ENCODE peak calls at places on chromosomes 7 and 10, in six cellular contexts. One of them, this sample, is unnamed.

GRCh38 chr7:22480523-22481075 is 19.4 kb downstream of the STEAP1B start:
- DNase-seq in OCI-LY7: no peak
- DNase-seq in left ventricle myocardium inferior: no peak
- DNase-seq in skeletal muscle cell: no peak
- DNase-seq in CD4-positive, alpha-beta memory T cell: no peak
- DNase-seq in transverse colon: no peak
- DNase-seq in this sample: no peak

GRCh38 chr10:62738916-62739315 is 65.6 kb upstream of the ADO start:
- DNase-seq in OCI-LY7: no peak
- DNase-seq in left ventricle myocardium inferior: no peak
- DNase-seq in skeletal muscle cell: no peak
- DNase-seq in CD4-positive, alpha-beta memory T cell: no peak
- DNase-seq in transverse colon: no peak
- DNase-seq in this sample: no peak

GRCh38 chr7:5687936-5688673 is 93.4 kb downstream of the RNF216 start:
- DNase-seq in OCI-LY7: no peak
- DNase-seq in left ventricle myocardium inferior: no peak
- DNase-seq in skeletal muscle cell: no peak
- DNase-seq in CD4-positive, alpha-beta memory T cell: no peak
- DNase-seq in transverse colon: no peak
- DNase-seq in this sample: no peak

GRCh38 chr7:129949292-129950133 is 3.2 kb downstream of the UBE2H start:
- DNase-seq in OCI-LY7: peak
- DNase-seq in left ventricle myocardium inferior: no peak
- DNase-seq in skeletal muscle cell: peak
- DNase-seq in CD4-positive, alpha-beta memory T cell: peak
- DNase-seq in transverse colon: peak
- DNase-seq in this sample: no peak

GRCh38 chr10:29982997-29983648 is 76.3 kb downstream of the JCAD start:
- DNase-seq in OCI-LY7: no peak
- DNase-seq in left ventricle myocardium inferior: no peak
- DNase-seq in skeletal muscle cell: no peak
- DNase-seq in CD4-positive, alpha-beta memory T cell: no peak
- DNase-seq in transverse colon: no peak
- DNase-seq in this sample: no peak

GRCh38 chr10:12535656-12536055 is 186.3 kb downstream of the CAMK1D start:
- DNase-seq in OCI-LY7: no peak
- DNase-seq in left ventricle myocardium inferior: no peak
- DNase-seq in skeletal muscle cell: no peak
- DNase-seq in CD4-positive, alpha-beta memory T cell: no peak
- DNase-seq in transverse colon: no peak
- DNase-seq in this sample: peak

GRCh38 chr7:142939226-142939910 is at the start of gene LLCFC1:
- DNase-seq in OCI-LY7: peak
- DNase-seq in left ventricle myocardium inferior: no peak
- DNase-seq in skeletal muscle cell: no peak
- DNase-seq in CD4-positive, alpha-beta memory T cell: no peak
- DNase-seq in transverse colon: no peak
- DNase-seq in this sample: peak

GRCh38 chr10:97385565-97385964 is 15.6 kb downstream of the RRP12 start:
- DNase-seq in OCI-LY7: no peak
- DNase-seq in left ventricle myocardium inferior: no peak
- DNase-seq in skeletal muscle cell: no peak
- DNase-seq in CD4-positive, alpha-beta memory T cell: no peak
- DNase-seq in transverse colon: no peak
- DNase-seq in this sample: no peak

GRCh38 chr7:144682581-144683280 is 153.1 kb downstream of the TPK1 start:
- DNase-seq in OCI-LY7: no peak
- DNase-seq in left ventricle myocardium inferior: no peak
- DNase-seq in skeletal muscle cell: no peak
- DNase-seq in CD4-positive, alpha-beta memory T cell: no peak
- DNase-seq in transverse colon: no peak
- DNase-seq in this sample: no peak

GRCh38 chr7:11690395-11690794 is 141.6 kb downstream of the THSD7A start:
- DNase-seq in OCI-LY7: no peak
- DNase-seq in left ventricle myocardium inferior: no peak
- DNase-seq in skeletal muscle cell: no peak
- DNase-seq in CD4-positive, alpha-beta memory T cell: no peak
- DNase-seq in transverse colon: no peak
- DNase-seq in this sample: no peak

GRCh38 chr7:88758355-88759215 is 915 bp upstream of the ZNF804B start:
- DNase-seq in OCI-LY7: no peak
- DNase-seq in left ventricle myocardium inferior: peak
- DNase-seq in skeletal muscle cell: no peak
- DNase-seq in CD4-positive, alpha-beta memory T cell: no peak
- DNase-seq in transverse colon: no peak
- DNase-seq in this sample: no peak

GRCh38 chr7:88761779-88762178 is 2.3 kb downstream of the ZNF804B start:
- DNase-seq in OCI-LY7: no peak
- DNase-seq in left ventricle myocardium inferior: no peak
- DNase-seq in skeletal muscle cell: no peak
- DNase-seq in CD4-positive, alpha-beta memory T cell: no peak
- DNase-seq in transverse colon: no peak
- DNase-seq in this sample: no peak

GRCh38 chr7:88757371-88757770 is 2.1 kb upstream of the ZNF804B start:
- DNase-seq in OCI-LY7: no peak
- DNase-seq in left ventricle myocardium inferior: no peak
- DNase-seq in skeletal muscle cell: no peak
- DNase-seq in CD4-positive, alpha-beta memory T cell: no peak
- DNase-seq in transverse colon: no peak
- DNase-seq in this sample: no peak

GRCh38 chr7:88759956-88760515 is 536 bp downstream of the ZNF804B start:
- DNase-seq in OCI-LY7: no peak
- DNase-seq in left ventricle myocardium inferior: no peak
- DNase-seq in skeletal muscle cell: no peak
- DNase-seq in CD4-positive, alpha-beta memory T cell: no peak
- DNase-seq in transverse colon: no peak
- DNase-seq in this sample: no peak

DNA sequence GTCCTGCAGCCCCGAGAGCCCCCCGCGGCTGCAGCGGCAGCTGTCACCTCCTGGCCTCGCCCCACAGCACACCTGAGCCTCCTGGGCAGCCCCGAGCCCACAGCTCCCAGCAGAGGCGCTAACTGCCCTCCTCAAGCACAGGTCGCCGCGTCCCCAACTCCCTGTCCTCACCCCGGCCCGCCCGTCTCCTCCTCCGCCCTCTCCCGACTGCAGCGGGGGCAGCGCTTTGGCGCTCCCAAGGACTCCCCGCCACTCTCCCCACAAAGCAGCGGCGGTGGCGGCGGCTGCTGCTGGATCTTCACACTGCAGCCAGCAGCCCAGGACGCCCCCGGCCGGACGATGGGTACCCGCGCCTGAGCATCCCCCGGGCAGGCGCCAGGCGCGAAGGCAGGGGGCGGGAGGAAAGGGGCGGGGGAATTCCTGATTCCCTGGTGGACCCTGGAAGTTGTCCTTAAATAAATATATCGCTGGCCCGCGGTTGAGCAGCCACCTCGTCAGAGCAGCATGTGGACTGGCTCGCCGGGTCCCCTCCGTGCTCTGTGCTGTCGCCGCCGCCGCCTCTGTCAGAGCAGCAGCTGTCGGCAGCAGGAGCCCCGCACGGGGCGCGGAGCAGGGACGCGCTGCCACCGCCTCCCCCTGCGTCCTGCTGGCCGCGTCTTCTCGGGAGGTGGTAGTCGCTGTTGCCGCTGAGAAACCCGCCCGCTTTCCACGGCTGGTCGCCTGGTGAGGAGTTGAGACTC is at the start of gene ZNF804B:
- DNase-seq in OCI-LY7: no peak
- DNase-seq in left ventricle myocardium inferior: peak
- DNase-seq in skeletal muscle cell: no peak
- DNase-seq in CD4-positive, alpha-beta memory T cell: no peak
- DNase-seq in transverse colon: peak
- DNase-seq in this sample: no peak
- H3K4me3 ChIP-seq in OCI-LY7: no peak
- H3K4me3 ChIP-seq in left ventricle myocardium inferior: peak
- H3K4me3 ChIP-seq in skeletal muscle cell: peak
- H3K4me3 ChIP-seq in CD4-positive, alpha-beta memory T cell: no peak
- H3K4me3 ChIP-seq in transverse colon: no peak
- H3K4me3 ChIP-seq in this sample: no peak

DNA sequence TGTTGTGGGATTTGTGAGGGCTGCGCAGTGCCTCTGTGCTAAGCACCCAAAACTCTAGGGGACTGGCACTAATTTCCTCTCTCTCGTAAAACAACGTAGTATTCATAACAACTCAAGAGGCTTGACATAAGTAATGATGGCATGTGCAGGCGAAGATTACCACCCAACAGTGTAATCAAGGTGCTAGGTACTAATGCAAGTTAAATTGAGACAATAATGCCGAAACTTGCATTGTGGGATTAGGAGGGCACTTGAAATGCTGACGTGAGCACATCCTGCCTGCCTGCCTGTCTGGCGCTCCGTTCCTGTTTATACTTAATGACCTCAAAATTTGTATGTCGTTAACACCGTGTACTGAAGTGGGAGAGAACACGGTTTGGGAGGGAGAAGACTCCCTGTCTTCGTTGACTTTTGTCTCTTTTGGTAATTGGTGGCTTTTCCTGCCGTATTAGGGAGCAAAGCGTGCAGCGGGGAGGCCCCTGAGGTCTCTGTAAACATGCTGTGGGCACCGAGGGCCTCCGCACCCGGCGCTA is 139.0 kb downstream of the MGMT start:
- DNase-seq in OCI-LY7: no peak
- DNase-seq in left ventricle myocardium inferior: no peak
- DNase-seq in skeletal muscle cell: no peak
- DNase-seq in CD4-positive, alpha-beta memory T cell: no peak
- DNase-seq in transverse colon: peak
- DNase-seq in this sample: no peak
- H3K4me3 ChIP-seq in OCI-LY7: no peak
- H3K4me3 ChIP-seq in left ventricle myocardium inferior: no peak
- H3K4me3 ChIP-seq in skeletal muscle cell: no peak
- H3K4me3 ChIP-seq in CD4-positive, alpha-beta memory T cell: no peak
- H3K4me3 ChIP-seq in transverse colon: no peak
- H3K4me3 ChIP-seq in this sample: no peak

GRCh38 chr7:94912085-94912484 is 4.7 kb downstream of the PPP1R9A start:
- DNase-seq in OCI-LY7: no peak
- DNase-seq in left ventricle myocardium inferior: no peak
- DNase-seq in skeletal muscle cell: no peak
- DNase-seq in CD4-positive, alpha-beta memory T cell: no peak
- DNase-seq in transverse colon: no peak
- DNase-seq in this sample: no peak
- H3K4me3 ChIP-seq in OCI-LY7: no peak
- H3K4me3 ChIP-seq in left ventricle myocardium inferior: peak
- H3K4me3 ChIP-seq in skeletal muscle cell: no peak
- H3K4me3 ChIP-seq in CD4-positive, alpha-beta memory T cell: no peak
- H3K4me3 ChIP-seq in transverse colon: no peak
- H3K4me3 ChIP-seq in this sample: no peak

GRCh38 chr7:102248456-102249395 is 37.9 kb upstream of the SH2B2 start:
- DNase-seq in OCI-LY7: no peak
- DNase-seq in left ventricle myocardium inferior: no peak
- DNase-seq in skeletal muscle cell: no peak
- DNase-seq in CD4-positive, alpha-beta memory T cell: no peak
- DNase-seq in transverse colon: no peak
- DNase-seq in this sample: no peak
- H3K4me3 ChIP-seq in OCI-LY7: no peak
- H3K4me3 ChIP-seq in left ventricle myocardium inferior: no peak
- H3K4me3 ChIP-seq in skeletal muscle cell: no peak
- H3K4me3 ChIP-seq in CD4-positive, alpha-beta memory T cell: no peak
- H3K4me3 ChIP-seq in transverse colon: no peak
- H3K4me3 ChIP-seq in this sample: no peak

GRCh38 chr10:10663587-10663986 is 354.1 kb upstream of the CELF2 start:
- DNase-seq in OCI-LY7: no peak
- DNase-seq in left ventricle myocardium inferior: no peak
- DNase-seq in skeletal muscle cell: no peak
- DNase-seq in CD4-positive, alpha-beta memory T cell: no peak
- DNase-seq in transverse colon: no peak
- DNase-seq in this sample: no peak

GRCh38 chr10:10660054-10660453 is 357.6 kb upstream of the CELF2 start:
- DNase-seq in OCI-LY7: no peak
- DNase-seq in left ventricle myocardium inferior: no peak
- DNase-seq in skeletal muscle cell: no peak
- DNase-seq in CD4-positive, alpha-beta memory T cell: no peak
- DNase-seq in transverse colon: no peak
- DNase-seq in this sample: no peak

GRCh38 chr10:10665750-10666149 is 351.9 kb upstream of the CELF2 start:
- DNase-seq in OCI-LY7: no peak
- DNase-seq in left ventricle myocardium inferior: no peak
- DNase-seq in skeletal muscle cell: no peak
- DNase-seq in CD4-positive, alpha-beta memory T cell: no peak
- DNase-seq in transverse colon: no peak
- DNase-seq in this sample: no peak

GRCh38 chr10:10661176-10661575 is 356.5 kb upstream of the CELF2 start:
- DNase-seq in OCI-LY7: no peak
- DNase-seq in left ventricle myocardium inferior: no peak
- DNase-seq in skeletal muscle cell: no peak
- DNase-seq in CD4-positive, alpha-beta memory T cell: no peak
- DNase-seq in transverse colon: no peak
- DNase-seq in this sample: no peak

DNA sequence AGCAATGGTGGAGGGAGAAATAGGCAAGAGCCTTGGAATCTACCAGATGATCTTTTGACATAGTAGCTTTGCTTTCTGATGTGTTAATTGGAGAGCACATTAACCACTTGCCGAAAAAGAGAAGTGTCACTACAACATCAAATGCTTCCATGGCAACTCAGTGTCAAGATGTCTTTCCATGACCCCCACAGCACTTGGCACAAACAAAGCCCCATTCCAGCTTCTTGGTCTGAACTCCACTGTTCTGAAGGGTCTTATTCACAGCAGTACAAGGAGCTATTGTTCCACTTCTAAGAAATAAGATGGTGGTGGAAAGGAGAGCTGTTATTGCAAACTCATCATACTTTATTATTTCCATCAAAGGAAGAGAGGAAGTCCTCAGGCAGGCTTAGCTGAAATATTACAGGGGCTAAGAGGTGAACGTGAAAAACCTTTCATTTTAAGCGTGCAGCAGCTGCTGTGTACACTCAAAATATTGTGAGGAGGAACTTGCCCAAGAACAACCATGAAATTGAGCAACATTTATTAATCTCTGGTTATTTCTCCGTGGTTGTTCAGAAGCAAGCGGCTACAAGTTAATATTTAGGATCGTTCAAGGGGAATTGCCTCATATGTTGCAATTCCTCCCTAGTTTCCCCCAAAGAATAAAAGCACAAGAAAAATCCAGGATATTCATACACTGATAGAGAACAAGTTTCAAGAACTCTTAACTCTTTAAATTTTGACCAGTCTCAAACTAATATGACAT is 354.8 kb upstream of the CELF2 start:
- DNase-seq in OCI-LY7: no peak
- DNase-seq in left ventricle myocardium inferior: no peak
- DNase-seq in skeletal muscle cell: no peak
- DNase-seq in CD4-positive, alpha-beta memory T cell: no peak
- DNase-seq in transverse colon: no peak
- DNase-seq in this sample: no peak
- H3K4me3 ChIP-seq in OCI-LY7: no peak
- H3K4me3 ChIP-seq in left ventricle myocardium inferior: no peak
- H3K4me3 ChIP-seq in skeletal muscle cell: no peak
- H3K4me3 ChIP-seq in CD4-positive, alpha-beta memory T cell: no peak
- H3K4me3 ChIP-seq in transverse colon: no peak
- H3K4me3 ChIP-seq in this sample: no peak

This sample was measured in Jurkat, Clone E6-1.